ENCODE peak calls at places on chromosomes 1 and 21, in seven cellular contexts. A is HFF-Myc, X is HCEC 1CT, N is Right ventricle myocardium superior, B is NCI-H1694, O is RCC 7860, K is NCI-H460. U is an unnamed sample.

GRCh38 chr1:21822349-21822748 is 10.3 kb downstream of the LDLRAD2 start:
- DNase-seq in A (no peak), X (no peak), N (no peak), B (no peak), O (no peak), K (no peak), U (no peak)

GRCh38 chr1:103459385-103459784 is 66.1 kb upstream of the RNPC3 start:
- DNase-seq in A (no peak), X (no peak), N (no peak), B (no peak), O (no peak), K (no peak), U (no peak)

GRCh38 chr21:23861908-23862504 is 1745.3 kb downstream of the MRPL39 start:
- DNase-seq in A (no peak), X (no peak), N (no peak), B (no peak), O (no peak), K (no peak), U (no peak)

GRCh38 chr1:96538001-96538649 is 183.5 kb upstream of the PTBP2 start:
- DNase-seq in A (peak), X (peak), N (no peak), B (no peak), O (peak), K (no peak), U (no peak)

GRCh38 chr21:42001781-42002180 is 8.4 kb downstream of the ZBTB21 start:
- DNase-seq in A (no peak), X (no peak), N (no peak), B (no peak), O (no peak), K (no peak), U (no peak)

GRCh38 chr1:240794061-240794843 is 182.3 kb upstream of the GREM2 start:
- DNase-seq in A (no peak), X (no peak), N (no peak), B (no peak), O (no peak), K (no peak), U (no peak)

GRCh38 chr21:33948096-33948950 is 32.7 kb upstream of the ATP5PO start:
- DNase-seq in A (peak), X (no peak), N (peak), B (peak), O (peak), K (no peak), U (no peak)

GRCh38 chr1:33349081-33349759 is 28.3 kb upstream of the A3GALT2 start:
- DNase-seq in A (no peak), X (peak), N (peak), B (no peak), O (no peak), K (peak), U (peak)

GRCh38 chr21:9780441-9780937 is 740.9 kb upstream of the TPTE start:
- DNase-seq in A (no peak), X (no peak), N (no peak), B (no peak), O (no peak), K (no peak), U (no peak)

GRCh38 chr1:67952071-67952470 is 98.4 kb downstream of the DIRAS3 start:
- DNase-seq in A (no peak), X (peak), N (no peak), B (no peak), O (no peak), K (no peak), U (no peak)

GRCh38 chr21:25903599-25903998 is 168.8 kb downstream of the GABPA start:
- DNase-seq in A (no peak), X (no peak), N (no peak), B (no peak), O (no peak), K (no peak), U (no peak)

GRCh38 chr1:151222130-151222529 is 23.8 kb downstream of the PIP5K1A start:
- DNase-seq in A (no peak), X (no peak), N (no peak), B (peak), O (no peak), K (no peak), U (no peak)

GRCh38 chr21:22728091-22728490 is 1729.9 kb downstream of the NCAM2 start:
- DNase-seq in A (no peak), X (no peak), N (no peak), B (no peak), O (no peak), K (no peak), U (no peak)

GRCh38 chr1:1889090-1889750 is 1.7 kb downstream of the GNB1 start:
- DNase-seq in A (no peak), X (peak), N (no peak), B (no peak), O (no peak), K (no peak), U (no peak)

GRCh38 chr1:165492845-165493244 is 47.9 kb upstream of the RXRG start:
- DNase-seq in A (no peak), X (no peak), N (no peak), B (no peak), O (no peak), K (no peak), U (no peak)

GRCh38 chr1:79663916-79664315 is 657.4 kb upstream of the ADGRL4 start:
- DNase-seq in A (no peak), X (no peak), N (no peak), B (no peak), O (no peak), K (peak), U (no peak)

GRCh38 chr1:65221638-65222421 is 73.8 kb downstream of the AK4 start:
- DNase-seq in A (no peak), X (no peak), N (no peak), B (no peak), O (no peak), K (no peak), U (no peak)

GRCh38 chr1:228011721-228012311 is 5.0 kb downstream of the WNT3A start:
- DNase-seq in A (no peak), X (peak), N (no peak), B (no peak), O (no peak), K (no peak), U (no peak)

GRCh38 chr1:202304370-202304769 is 37.4 kb downstream of the UBE2T start:
- DNase-seq in A (no peak), X (no peak), N (peak), B (no peak), O (no peak), K (no peak), U (no peak)